ENCODE peak calls at places on chromosomes 13 and 19, in nine cellular contexts. W is nephron progenitor cell, Q is SK-MEL-5, A is SIG-M5, F is NCI-H774, C is NCI-H1048, R is left cardiac atrium, P is EH, X is islet precursor cell. O is an unnamed sample.

GRCh38 chr13:49044008-49044407 is 68.3 kb downstream of the FNDC3A start:
- DNase-seq in W (no peak), Q (no peak), A (no peak), F (no peak), C (no peak), R (no peak), P (no peak), X (no peak), O (no peak)

GRCh38 chr13:66805657-66806056 is 424.5 kb downstream of the PCDH9 start:
- DNase-seq in W (no peak), Q (no peak), A (no peak), F (no peak), C (no peak), R (no peak), P (peak), X (no peak), O (no peak)

GRCh38 chr13:25872871-25873607 is 178.8 kb downstream of the SHISA2 start:
- DNase-seq in W (no peak), Q (no peak), A (peak), F (no peak), C (no peak), R (no peak), P (no peak), X (no peak), O (no peak)

GRCh38 chr13:33073338-33073737 is 57.1 kb downstream of the KL start:
- DNase-seq in W (no peak), Q (no peak), A (no peak), F (no peak), C (no peak), R (no peak), P (no peak), X (no peak), O (no peak)

GRCh38 chr19:33690461-33691427 is 69.0 kb downstream of the CHST8 start:
- DNase-seq in W (no peak), Q (no peak), A (no peak), F (no peak), C (no peak), R (no peak), P (no peak), X (peak), O (no peak)

GRCh38 chr13:95087746-95088305 is 213.4 kb downstream of the ABCC4 start:
- DNase-seq in W (no peak), Q (no peak), A (no peak), F (no peak), C (no peak), R (no peak), P (peak), X (no peak), O (no peak)

GRCh38 chr13:99471231-99472202 is 29.8 kb upstream of the TM9SF2 start:
- DNase-seq in W (no peak), Q (no peak), A (no peak), F (no peak), C (no peak), R (no peak), P (peak), X (no peak), O (no peak)

GRCh38 chr13:82432949-82433348 is 1449.3 kb downstream of the SLITRK1 start:
- DNase-seq in W (no peak), Q (no peak), A (no peak), F (no peak), C (no peak), R (no peak), P (no peak), X (no peak), O (no peak)

GRCh38 chr19:21127001-21127400 is 14.8 kb upstream of the ZNF431 start:
- DNase-seq in W (no peak), Q (no peak), A (no peak), F (no peak), C (no peak), R (no peak), P (no peak), X (no peak), O (no peak)

GRCh38 chr19:35507561-35507960 is 5.9 kb downstream of the DMKN start:
- DNase-seq in W (no peak), Q (no peak), A (no peak), F (no peak), C (no peak), R (no peak), P (no peak), X (no peak), O (no peak)

GRCh38 chr13:21478881-21479808 is 20.0 kb upstream of the ZDHHC20 start:
- DNase-seq in W (peak), Q (peak), A (no peak), F (peak), C (peak), R (no peak), P (peak), X (no peak), O (peak)

GRCh38 chr19:46118136-46118535 is 6.4 kb downstream of the IGFL3 start:
- DNase-seq in W (no peak), Q (no peak), A (no peak), F (no peak), C (no peak), R (no peak), P (no peak), X (no peak), O (no peak)

GRCh38 chr19:39264306-39265290 is 3.6 kb upstream of the IFNL2 start:
- DNase-seq in W (peak), Q (no peak), A (no peak), F (no peak), C (no peak), R (no peak), P (no peak), X (peak), O (peak)

GRCh38 chr13:32311188-32311897 is 3.8 kb downstream of the ZAR1L start:
- DNase-seq in W (no peak), Q (no peak), A (no peak), F (no peak), C (no peak), R (no peak), P (no peak), X (no peak), O (no peak)

O was measured in ELF-1.